ENCODE peak calls at places on chromosomes 3 and 15, in five cellular contexts. T is spleen, A is stomach, U is A549, X is H54. J is an unnamed sample.

GRCh38 chr3:141321109-141321497 is 47.2 kb upstream of the ZBTB38 start:
- DNase-seq in A (no peak), X (no peak), T (no peak), U (no peak), J (no peak)

GRCh38 chr15:81386947-81387346 is 12.9 kb upstream of the TMC3 start:
- DNase-seq in A (no peak), U (no peak), T (no peak), X (no peak), J (no peak)

GRCh38 chr15:56919708-56920637 is 1.5 kb downstream of the TCF12 start:
- DNase-seq in X (peak), T (no peak), U (peak), A (no peak), J (no peak)

GRCh38 chr3:42491876-42492507 is 10.5 kb upstream of the VIPR1 start:
- DNase-seq in A (peak), U (no peak), X (no peak), T (no peak), J (no peak)

GRCh38 chr15:72796515-72797337 is 13.2 kb upstream of the ADPGK start:
- DNase-seq in A (peak), T (peak), U (peak), X (peak), J (peak)

GRCh38 chr15:100727291-100727851 is 125.0 kb downstream of the ASB7 start:
- DNase-seq in T (no peak), U (no peak), X (no peak), A (no peak), J (peak)

GRCh38 chr3:31041161-31041978 is 146.9 kb upstream of the GADL1 start:
- DNase-seq in T (no peak), X (peak), U (peak), A (no peak), J (no peak)

GRCh38 chr3:36695769-36696137 is 68.6 kb downstream of the DCLK3 start:
- DNase-seq in X (no peak), T (no peak), U (no peak), A (no peak), J (no peak)

GRCh38 chr3:2166552-2166951 is 67.9 kb downstream of the CNTN4 start:
- DNase-seq in A (no peak), T (no peak), U (peak), X (no peak), J (no peak)

GRCh38 chr3:43286886-43287301 is 554 bp downstream of the SNRK start:
- DNase-seq in U (peak), X (no peak), A (no peak), T (no peak), J (no peak)

GRCh38 chr3:45911496-45912226 is 25.3 kb downstream of the CCR9 start:
- DNase-seq in X (no peak), A (no peak), U (no peak), T (no peak), J (no peak)

GRCh38 chr3:82103241-82103640 is 341.8 kb upstream of the GBE1 start:
- DNase-seq in A (no peak), T (no peak), U (peak), X (no peak), J (no peak)

GRCh38 chr3:124634210-124635168 is 95.8 kb upstream of the UMPS start:
- DNase-seq in A (no peak), T (no peak), X (no peak), U (peak), J (no peak)

GRCh38 chr3:176905331-176905730 is 292.0 kb downstream of the TBL1XR1 start:
- DNase-seq in X (no peak), U (no peak), T (no peak), A (no peak), J (no peak)

GRCh38 chr3:188834349-188834748 is 337.4 kb upstream of the TPRG1 start:
- DNase-seq in X (no peak), U (peak), A (no peak), T (no peak), J (no peak)

GRCh38 chr3:187082976-187083375 is 56.3 kb downstream of the RPL39L start:
- DNase-seq in U (no peak), A (no peak), T (no peak), X (no peak), J (no peak)

GRCh38 chr15:70512772-70513362 is 250.5 kb downstream of the UACA start:
- DNase-seq in T (peak), U (peak), A (peak), X (peak), J (peak)

GRCh38 chr15:83300826-83301225 is 16.4 kb upstream of the BNC1 start:
- DNase-seq in X (no peak), U (no peak), A (no peak), T (no peak), J (no peak)

GRCh38 chr3:160434071-160434470 is 15.5 kb downstream of the TRIM59 start:
- DNase-seq in X (no peak), T (no peak), A (no peak), U (no peak), J (no peak)

GRCh38 chr15:66961407-66961884 is 104.0 kb upstream of the SMAD3 start:
- DNase-seq in X (no peak), A (no peak), T (no peak), U (no peak), J (no peak)

GRCh38 chr15:66188464-66188863 is 65.1 kb downstream of the MEGF11 start:
- DNase-seq in U (no peak), T (no peak), X (no peak), A (no peak), J (no peak)

GRCh38 chr15:44710236-44711088 is 661 bp downstream of the PATL2 start:
- DNase-seq in X (no peak), T (peak), U (peak), A (peak), J (peak)
- TF ChIP-seq POLR2A in X (no peak), T (no peak), U (no peak), A (no peak), J (no peak)

DNA sequence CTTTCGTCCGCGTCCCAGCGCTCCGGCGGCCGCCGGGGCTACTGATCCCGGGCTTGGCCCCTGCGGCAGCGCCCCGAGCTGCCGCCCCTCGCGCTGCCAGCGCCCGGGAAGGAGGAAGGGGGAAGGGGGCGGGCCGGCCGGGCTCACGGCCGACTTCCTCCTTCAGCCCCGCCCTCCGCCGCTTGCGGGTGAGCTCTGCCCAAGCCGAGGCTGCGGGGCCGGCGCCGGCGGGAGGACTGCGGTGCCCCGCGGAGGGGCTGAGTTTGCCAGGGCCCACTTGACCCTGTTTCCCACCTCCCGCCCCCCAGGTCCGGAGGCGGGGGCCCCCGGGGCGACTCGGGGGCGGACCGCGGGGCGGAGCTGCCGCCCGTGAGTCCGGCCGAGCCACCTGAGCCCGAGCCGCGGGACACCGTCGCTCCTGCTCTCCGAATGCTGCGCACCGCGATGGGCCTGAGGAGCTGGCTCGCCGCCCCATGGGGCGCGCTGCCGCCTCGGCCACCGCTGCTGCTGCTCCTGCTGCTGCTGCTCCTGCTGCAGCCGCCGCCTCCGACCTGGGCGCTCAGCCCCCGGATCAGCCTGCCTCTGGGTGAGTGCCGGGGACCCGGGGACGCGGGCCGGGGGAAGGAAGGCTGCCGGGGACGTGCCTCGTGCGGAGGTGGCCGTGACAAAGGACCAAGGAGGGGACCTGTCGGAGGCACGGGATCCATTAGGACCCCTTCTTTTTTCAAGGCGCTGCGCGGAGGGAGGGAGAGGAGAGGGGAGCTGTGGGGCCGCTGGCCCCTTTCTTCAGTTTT is at the start of gene SEMA4B:
- DNase-seq in A (peak), T (peak), U (peak), X (peak), J (peak)
- TF ChIP-seq POLR2A in A (no peak), T (no peak), U (peak), X (peak), J (no peak)

GRCh38 chr3:136882575-136882974 is 20.6 kb downstream of the NCK1 start:
- DNase-seq in X (no peak), U (no peak), A (no peak), T (no peak), J (no peak)
- TF ChIP-seq POLR2A in X (no peak), U (no peak), A (no peak), T (no peak), J (no peak)

DNA sequence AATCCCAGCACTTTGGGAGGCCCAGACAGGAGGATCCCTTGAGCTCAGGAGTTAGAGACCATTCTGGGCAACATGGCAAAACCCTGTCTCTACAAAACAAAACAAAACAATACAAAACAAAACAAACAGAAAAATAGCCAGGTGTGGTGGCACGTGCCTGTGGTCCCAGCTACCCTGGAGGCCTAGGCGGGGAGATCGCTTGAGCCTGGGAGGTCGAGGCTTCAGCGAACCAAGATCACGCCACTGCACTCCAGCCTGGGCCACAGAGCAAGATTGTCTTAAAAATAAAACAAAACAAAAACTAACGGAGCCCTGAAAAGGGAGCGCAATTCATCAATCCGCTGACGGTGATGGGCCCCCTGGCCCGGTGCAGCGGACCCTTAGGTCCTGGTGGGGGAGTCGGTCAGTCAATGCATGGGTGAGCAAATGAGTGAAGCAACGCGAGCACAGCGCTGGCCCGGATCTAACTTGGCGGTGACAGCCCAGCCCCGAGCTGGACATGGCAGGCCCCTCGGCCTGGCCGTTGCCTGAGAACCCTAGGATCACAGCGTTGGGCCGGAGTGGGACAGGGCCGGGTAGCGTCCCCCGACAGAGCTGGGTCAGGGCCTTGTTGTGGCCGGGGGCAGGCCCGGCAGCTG is 52.4 kb upstream of the BLM start:
- DNase-seq in X (no peak), U (peak), T (peak), A (no peak), J (no peak)
- TF ChIP-seq POLR2A in X (no peak), U (no peak), T (no peak), A (no peak), J (no peak)

J was measured in upper lobe of left lung.